ENCODE peak calls at places on chromosomes 2 and 18, in eight cellular contexts. I is A549, Q is left ventricle myocardium inferior, O is cardiac muscle cell, B is GM12878, X is astrocyte of the spinal cord, G is endodermal cell, S is HAP-1. N is an unnamed sample.

GRCh38 chr2:237465515-237466227 is 21.4 kb upstream of the MLPH start:
- DNase-seq in I (peak), Q (no peak), O (peak), B (no peak), X (peak), G (no peak), S (no peak), N (no peak)

GRCh38 chr2:46645681-46646162 is 166.4 kb downstream of the TMEM247 start:
- DNase-seq in I (peak), Q (peak), O (peak), B (no peak), X (peak), G (no peak), S (no peak), N (no peak)

GRCh38 chr2:3322311-3322970 is 55.2 kb downstream of the EIPR1 start:
- DNase-seq in I (no peak), Q (no peak), O (no peak), B (no peak), X (no peak), G (no peak), S (no peak), N (no peak)

GRCh38 chr2:237259201-237259600 is 154.8 kb downstream of the COL6A3 start:
- DNase-seq in I (no peak), Q (no peak), O (no peak), B (no peak), X (no peak), G (no peak), S (no peak), N (no peak)

GRCh38 chr2:12717988-12718661 is 1.4 kb downstream of the TRIB2 start:
- DNase-seq in I (no peak), Q (no peak), O (peak), B (no peak), X (peak), G (peak), S (no peak), N (no peak)

GRCh38 chr2:16429431-16429830 is 236.2 kb downstream of the CYRIA start:
- DNase-seq in I (no peak), Q (no peak), O (no peak), B (no peak), X (no peak), G (peak), S (no peak), N (no peak)

GRCh38 chr2:171404258-171404657 is 29.5 kb downstream of the METTL8 start:
- DNase-seq in I (peak), Q (no peak), O (peak), B (no peak), X (peak), G (no peak), S (no peak), N (no peak)

GRCh38 chr2:219772103-219772502 is 144.7 kb downstream of the SLC4A3 start:
- DNase-seq in I (no peak), Q (no peak), O (no peak), B (no peak), X (no peak), G (no peak), S (no peak), N (no peak)

GRCh38 chr2:168348076-168348475 is 100.7 kb upstream of the STK39 start:
- DNase-seq in I (peak), Q (no peak), O (peak), B (no peak), X (peak), G (peak), S (peak), N (peak)

GRCh38 chr2:113122364-113122763 is 5.0 kb upstream of the IL1RN start:
- DNase-seq in I (no peak), Q (no peak), O (no peak), B (no peak), X (no peak), G (no peak), S (no peak), N (no peak)

GRCh38 chr2:6353669-6354068 is 512.0 kb downstream of the CMPK2 start:
- DNase-seq in I (no peak), Q (no peak), O (no peak), B (peak), X (no peak), G (no peak), S (no peak), N (peak)

GRCh38 chr2:30956995-30957394 is 149.7 kb upstream of the CAPN13 start:
- DNase-seq in I (no peak), Q (no peak), O (no peak), B (no peak), X (no peak), G (no peak), S (no peak), N (no peak)

GRCh38 chr2:170396799-170397459 is 219.0 kb downstream of the MYO3B start:
- DNase-seq in I (peak), Q (no peak), O (peak), B (no peak), X (peak), G (no peak), S (no peak), N (no peak)

GRCh38 chr2:63544017-63544627 is 44.2 kb downstream of the WDPCP start:
- DNase-seq in I (peak), Q (no peak), O (peak), B (no peak), X (peak), G (no peak), S (peak), N (peak)

GRCh38 chr2:74560591-74560990 is 6.1 kb downstream of the DOK1 start:
- DNase-seq in I (no peak), Q (no peak), O (no peak), B (no peak), X (no peak), G (peak), S (no peak), N (no peak)

GRCh38 chr2:208031608-208032019 is 6.3 kb upstream of the PLEKHM3 start:
- DNase-seq in I (peak), Q (no peak), O (peak), B (no peak), X (no peak), G (no peak), S (no peak), N (peak)

GRCh38 chr2:101446869-101447268 is 28.0 kb downstream of the RFX8 start:
- DNase-seq in I (no peak), Q (no peak), O (peak), B (no peak), X (peak), G (no peak), S (no peak), N (no peak)

GRCh38 chr18:59909289-59910036 is 9.7 kb downstream of the PMAIP1 start:
- DNase-seq in I (no peak), Q (no peak), O (no peak), B (no peak), X (peak), G (no peak), S (no peak), N (peak)

GRCh38 chr2:179428659-179429058 is 164.0 kb upstream of the SESTD1 start:
- DNase-seq in I (no peak), Q (no peak), O (peak), B (no peak), X (peak), G (peak), S (no peak), N (no peak)

GRCh38 chr2:88027709-88028389 is 11.5 kb upstream of the RNU2-63P start:
- DNase-seq in I (no peak), Q (no peak), O (no peak), B (no peak), X (no peak), G (no peak), S (no peak), N (no peak)

GRCh38 chr18:11852048-11852341 is 782 bp downstream of the CHMP1B start:
- DNase-seq in I (no peak), Q (no peak), O (no peak), B (no peak), X (no peak), G (no peak), S (no peak), N (no peak)

GRCh38 chr18:11850821-11851155 is 425 bp upstream of the CHMP1B start:
- DNase-seq in I (no peak), Q (no peak), O (peak), B (no peak), X (no peak), G (no peak), S (peak), N (no peak)

GRCh38 chr18:11849279-11849678 is 1.9 kb upstream of the CHMP1B start:
- DNase-seq in I (no peak), Q (no peak), O (no peak), B (no peak), X (no peak), G (peak), S (no peak), N (no peak)

GRCh38 chr18:11851156-11852047 is at the start of gene CHMP1B:
- DNase-seq in I (peak), Q (peak), O (peak), B (peak), X (peak), G (peak), S (peak), N (peak)

GRCh38 chr18:11849845-11850747 is 1.1 kb upstream of the CHMP1B start:
- DNase-seq in I (peak), Q (peak), O (peak), B (no peak), X (peak), G (peak), S (peak), N (peak)
- H3K4me3 ChIP-seq in I (peak), Q (peak), O (peak), B (peak), X (peak), G (peak), S (peak), N (peak)

GRCh38 chr2:234628953-234629352 is 132.1 kb upstream of the ARL4C start:
- DNase-seq in I (no peak), Q (no peak), O (no peak), B (no peak), X (no peak), G (no peak), S (no peak), N (no peak)

GRCh38 chr2:234631896-234632514 is 135.1 kb upstream of the ARL4C start:
- DNase-seq in I (no peak), Q (no peak), O (no peak), B (no peak), X (no peak), G (peak), S (no peak), N (no peak)

GRCh38 chr2:234629596-234629995 is 132.7 kb upstream of the ARL4C start:
- DNase-seq in I (no peak), Q (no peak), O (no peak), B (no peak), X (no peak), G (no peak), S (no peak), N (no peak)

GRCh38 chr2:234632527-234633391 is 135.9 kb upstream of the ARL4C start:
- DNase-seq in I (no peak), Q (no peak), O (peak), B (no peak), X (peak), G (no peak), S (no peak), N (no peak)

DNA sequence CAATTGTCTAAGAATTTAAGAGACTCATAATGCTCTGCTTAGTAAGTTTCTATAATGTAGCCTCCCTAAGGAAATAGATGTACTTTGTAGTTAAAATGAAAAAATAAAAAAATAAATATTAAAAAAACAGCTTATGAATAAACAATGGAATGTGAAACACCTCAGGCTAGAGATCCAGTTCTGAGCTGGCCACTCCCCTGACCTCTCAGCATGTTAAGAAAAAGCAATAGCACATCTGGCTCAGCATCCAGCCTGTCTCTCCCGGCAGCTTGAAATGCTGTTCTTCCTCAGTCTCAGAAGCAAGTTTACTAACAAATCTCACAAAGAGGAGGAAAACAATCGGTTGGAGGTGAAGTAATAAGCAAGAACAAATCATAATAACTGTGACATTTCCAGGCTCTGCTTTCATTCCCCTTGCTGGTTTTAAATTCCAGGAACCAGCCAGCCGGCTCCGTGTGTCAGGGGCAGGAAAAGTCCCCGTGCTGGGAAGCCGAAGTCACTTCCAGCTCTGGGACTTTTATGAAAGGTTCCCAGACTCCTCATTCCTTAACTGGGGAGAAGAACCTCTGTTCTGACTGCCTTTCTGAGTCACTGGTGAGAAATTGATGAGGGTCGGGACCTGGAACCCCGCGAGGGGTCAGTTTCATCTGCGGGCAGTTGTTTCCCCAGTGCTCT is 133.9 kb upstream of the ARL4C start:
- DNase-seq in I (no peak), Q (no peak), O (peak), B (no peak), X (peak), G (no peak), S (no peak), N (no peak)
- H3K4me3 ChIP-seq in I (no peak), Q (no peak), O (no peak), B (no peak), X (no peak), G (no peak), S (no peak), N (no peak)

DNA sequence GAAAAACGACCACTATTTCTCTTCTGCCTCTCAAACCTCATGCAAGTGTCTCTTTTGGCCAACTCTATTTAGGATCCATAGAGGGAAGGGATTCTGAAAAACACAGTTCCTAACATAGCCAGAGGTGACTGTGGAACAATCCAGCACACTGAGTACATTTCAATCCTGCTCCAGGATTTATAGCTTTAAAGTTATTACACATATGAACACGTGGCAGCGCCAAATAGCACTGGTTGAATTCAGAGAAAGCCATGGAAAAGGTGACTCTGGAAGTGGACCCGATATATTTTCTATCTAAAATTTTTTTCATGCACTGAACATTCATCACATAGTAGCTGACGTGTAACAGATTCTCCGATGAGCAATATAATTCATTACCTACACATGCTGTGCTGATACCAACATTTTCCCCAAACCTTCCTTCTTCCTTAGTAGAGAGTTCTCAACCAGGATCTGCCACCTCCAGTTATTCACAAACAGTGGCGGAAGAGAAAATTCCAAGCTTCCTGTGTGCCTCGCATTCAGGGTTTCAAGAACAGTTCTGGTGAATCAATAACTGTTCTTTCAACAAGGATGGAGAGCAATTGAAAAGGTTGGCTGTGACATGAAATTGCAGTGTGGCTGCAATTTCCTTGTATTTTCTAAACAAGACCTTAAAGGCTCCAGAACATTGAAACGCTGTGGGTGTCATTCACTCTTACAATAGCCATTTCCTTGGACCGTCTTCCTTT is 25.7 kb upstream of the TTR start:
- DNase-seq in I (no peak), Q (no peak), O (no peak), B (no peak), X (no peak), G (no peak), S (no peak), N (no peak)
- H3K4me3 ChIP-seq in I (no peak), Q (no peak), O (no peak), B (no peak), X (no peak), G (no peak), S (no peak), N (no peak)

DNA sequence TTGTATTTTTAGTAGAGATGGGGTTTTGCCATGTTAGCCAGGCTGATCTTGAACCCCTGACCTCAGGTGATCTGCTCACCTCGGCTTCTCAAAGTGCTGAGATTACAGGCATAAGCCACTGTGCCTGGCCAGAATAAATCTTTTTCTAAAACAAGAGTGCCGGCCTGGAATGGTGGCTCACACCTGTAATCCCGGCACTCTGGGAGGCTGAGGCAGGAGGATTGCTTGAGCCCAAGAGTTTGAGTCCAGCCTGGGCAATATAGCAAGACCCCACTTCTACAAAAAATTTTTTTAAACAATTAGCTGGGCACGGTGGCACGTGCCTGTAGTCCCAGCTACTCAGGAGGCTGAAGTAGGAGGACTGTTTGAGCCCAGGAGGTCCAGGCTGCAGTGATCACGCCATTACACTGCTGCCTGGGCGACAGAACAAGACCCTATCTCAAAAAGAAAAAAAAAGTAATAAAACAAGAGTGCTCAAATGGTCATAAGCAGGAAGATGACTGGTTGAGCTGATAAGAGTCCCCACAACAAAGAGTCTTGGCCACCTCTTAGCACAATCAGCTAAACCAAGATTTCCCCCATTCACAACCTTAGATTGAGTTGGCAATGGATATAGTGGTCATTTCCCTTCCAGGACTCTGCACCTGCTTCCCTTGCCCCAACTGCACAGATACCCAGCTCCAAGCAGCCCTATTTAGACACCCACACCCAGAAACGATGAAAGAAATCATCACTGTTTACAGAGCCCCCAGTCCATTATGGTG is 5.8 kb upstream of the UCN start:
- DNase-seq in I (no peak), Q (no peak), O (no peak), B (no peak), X (no peak), G (no peak), S (no peak), N (no peak)
- H3K4me3 ChIP-seq in I (no peak), Q (no peak), O (no peak), B (no peak), X (no peak), G (no peak), S (no peak), N (no peak)

DNA sequence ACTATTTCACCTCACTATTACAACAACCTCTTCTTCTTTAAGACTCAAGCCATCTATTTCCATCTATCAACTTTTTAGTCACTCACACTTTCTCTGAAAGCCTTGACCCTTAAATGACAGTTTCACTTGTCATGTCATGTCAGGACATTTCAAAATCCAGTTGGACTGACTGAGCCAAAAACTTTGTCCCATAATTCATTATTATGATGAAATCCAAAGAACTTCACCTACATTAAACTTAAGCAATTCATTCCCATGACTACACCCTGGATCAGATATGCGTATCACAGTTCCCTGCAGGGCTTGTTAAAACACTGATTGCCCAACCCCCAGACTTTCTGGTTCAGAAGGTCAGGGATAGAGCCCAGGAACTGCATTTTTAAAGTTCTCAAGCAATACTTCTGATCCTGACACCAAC is 26.5 kb downstream of the LDAH start:
- DNase-seq in I (peak), Q (no peak), O (peak), B (no peak), X (no peak), G (no peak), S (no peak), N (peak)
- H3K4me3 ChIP-seq in I (no peak), Q (no peak), O (no peak), B (peak), X (no peak), G (no peak), S (no peak), N (no peak)

GRCh38 chr2:218384975-218385374 is 2.9 kb downstream of the SLC11A1 start:
- DNase-seq in I (no peak), Q (no peak), O (no peak), B (no peak), X (no peak), G (no peak), S (no peak), N (no peak)

GRCh38 chr2:218387369-218388194 is 5.5 kb downstream of the SLC11A1 start:
- DNase-seq in I (peak), Q (no peak), O (peak), B (no peak), X (peak), G (peak), S (no peak), N (no peak)

GRCh38 chr2:218389333-218390150 is 7.5 kb downstream of the SLC11A1 start:
- DNase-seq in I (no peak), Q (no peak), O (no peak), B (no peak), X (no peak), G (no peak), S (no peak), N (no peak)

GRCh38 chr2:218383892-218384519 is 1.9 kb downstream of the SLC11A1 start:
- DNase-seq in I (no peak), Q (no peak), O (no peak), B (no peak), X (no peak), G (no peak), S (no peak), N (no peak)

GRCh38 chr2:218386505-218387368 is 4.7 kb downstream of the SLC11A1 start:
- DNase-seq in I (no peak), Q (no peak), O (no peak), B (no peak), X (no peak), G (peak), S (no peak), N (no peak)
- H3K4me3 ChIP-seq in I (peak), Q (peak), O (no peak), B (no peak), X (no peak), G (peak), S (no peak), N (no peak)

GRCh38 chr18:9846162-9846915 is 39.4 kb upstream of the TXNDC2 start:
- DNase-seq in I (no peak), Q (no peak), O (peak), B (no peak), X (peak), G (no peak), S (no peak), N (no peak)
- H3K4me3 ChIP-seq in I (no peak), Q (peak), O (no peak), B (no peak), X (no peak), G (no peak), S (no peak), N (no peak)

DNA sequence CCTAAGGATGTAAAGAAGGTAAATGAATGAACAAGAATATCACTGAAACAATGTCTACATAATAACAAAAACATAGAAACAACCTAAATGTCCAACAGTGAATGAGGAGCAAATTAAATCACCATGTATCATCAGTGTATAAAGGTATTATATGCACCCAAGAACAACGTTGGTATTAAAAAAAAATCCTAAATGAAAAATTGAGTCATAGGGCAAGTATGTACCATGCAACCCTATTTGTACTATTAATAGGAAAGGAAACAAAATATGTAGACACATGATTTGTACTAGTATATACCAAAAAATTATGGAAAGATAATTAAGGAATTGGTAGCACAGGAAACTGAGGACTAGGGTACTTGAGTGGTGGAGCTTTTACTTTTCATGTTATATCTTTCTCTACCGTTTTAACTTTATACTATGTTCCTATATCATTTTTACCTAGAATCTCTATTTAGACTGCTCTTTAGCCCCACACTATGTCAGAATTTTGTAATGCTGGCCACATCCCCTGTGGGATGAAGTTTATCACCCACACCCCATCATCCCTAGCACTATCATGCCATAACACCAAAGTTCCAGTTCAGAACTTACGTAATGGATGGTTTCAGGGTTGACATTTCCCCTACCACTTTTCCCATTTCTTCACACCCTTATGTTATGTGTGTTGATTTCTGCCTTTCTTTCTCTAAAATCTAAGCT is 25.6 kb downstream of the IKZF2 start:
- DNase-seq in I (no peak), Q (no peak), O (peak), B (no peak), X (no peak), G (no peak), S (no peak), N (no peak)
- H3K4me3 ChIP-seq in I (no peak), Q (no peak), O (no peak), B (no peak), X (no peak), G (no peak), S (no peak), N (no peak)